ENCODE peak calls at places on chromosomes 12 and 14, in eight cellular contexts. H is A549, D is HepG2, X is endothelial cell of umbilical vein, F is HCT116, A is GM12878, O is K562, R is H1. K is an unnamed sample.

GRCh38 chr12:112537710-112538396 is 119.1 kb downstream of the PTPN11 start:
- DNase-seq in R (no peak), O (no peak), D (peak; percentile 56), X (no peak), H (peak; percentile 23), A (no peak), F (peak; percentile 26), K (peak; percentile 59)

GRCh38 chr12:122793685-122794106 is 19.3 kb downstream of the CCDC62 start:
- DNase-seq in H (peak; percentile 73), X (peak; percentile 75), R (no peak), A (no peak), O (peak; percentile 70), F (peak; percentile 52), D (peak; percentile 34), K (peak; percentile 80)

GRCh38 chr14:52706286-52706685 is 714 bp upstream of the PSMC6 start:
- DNase-seq in H (peak; percentile 20), R (no peak), X (peak; percentile 50), F (no peak), A (no peak), D (no peak), O (peak; percentile 31), K (peak; percentile 72)

GRCh38 chr14:92990456-92991430 is 67.8 kb downstream of the CHGA start:
- DNase-seq in F (no peak), R (no peak), D (no peak), X (no peak), O (no peak), H (no peak), A (no peak), K (no peak)

GRCh38 chr12:81143057-81143456 is 65.2 kb downstream of the ACSS3 start:
- DNase-seq in R (no peak), H (peak; percentile 9), O (no peak), X (no peak), D (peak; percentile 98), A (no peak), F (no peak), K (no peak)

GRCh38 chr14:104020471-104020870 is 65.0 kb upstream of the ASPG start:
- DNase-seq in X (no peak), O (no peak), D (no peak), A (no peak), R (no peak), F (no peak), H (no peak), K (no peak)

GRCh38 chr12:2341051-2341751 is 288.4 kb downstream of the CACNA1C start:
- DNase-seq in X (no peak), A (no peak), D (no peak), H (no peak), F (no peak), R (no peak), O (no peak), K (no peak)

GRCh38 chr12:120261951-120262851 is 3.3 kb downstream of the PXN start:
- DNase-seq in R (no peak), X (peak; percentile 47), O (peak; percentile 46), H (peak; percentile 74), F (peak; percentile 70), D (no peak), A (no peak), K (no peak)

GRCh38 chr12:19707948-19708409 is 268.7 kb downstream of the AEBP2 start:
- DNase-seq in R (no peak), X (no peak), F (peak; percentile 41), D (no peak), H (peak; percentile 39), A (no peak), O (peak; percentile 5), K (peak; percentile 46)

GRCh38 chr12:14938301-14938700 is at the start of gene ERP27:
- DNase-seq in R (no peak), X (no peak), D (no peak), F (no peak), H (no peak), A (no peak), O (no peak), K (no peak)

GRCh38 chr12:110349521-110350151 is 53.9 kb downstream of the ANAPC7 start:
- DNase-seq in F (no peak), O (no peak), R (no peak), D (no peak), X (no peak), H (no peak), A (no peak), K (peak; percentile 96)

GRCh38 chr14:68888025-68888850 is 90.9 kb downstream of the ACTN1 start:
- DNase-seq in H (no peak), A (no peak), X (no peak), D (no peak), R (no peak), F (no peak), O (no peak), K (no peak)

GRCh38 chr12:117484901-117485300 is 123.5 kb upstream of the NOS1 start:
- DNase-seq in F (no peak), O (no peak), A (no peak), R (no peak), H (no peak), X (no peak), D (no peak), K (no peak)

GRCh38 chr12:27261866-27262265 is 17.8 kb downstream of the STK38L start:
- DNase-seq in O (no peak), A (no peak), F (no peak), D (no peak), H (no peak), R (no peak), X (no peak), K (no peak)

GRCh38 chr12:123105427-123105826 is 45.5 kb downstream of the PITPNM2 start:
- DNase-seq in R (no peak), F (no peak), O (no peak), D (no peak), A (no peak), X (peak; percentile 70), H (no peak), K (no peak)

GRCh38 chr14:33454707-33455106 is 496.2 kb downstream of the EGLN3 start:
- DNase-seq in X (no peak), H (no peak), O (no peak), D (no peak), A (no peak), F (no peak), R (no peak), K (no peak)
- TF ChIP-seq CTCF in X (no peak), H (no peak), O (no peak), D (no peak), A (no peak), F (no peak), R (no peak), K (no peak)

GRCh38 chr12:53231859-53232640 is at the start of gene RARG:
- DNase-seq in F (no peak), H (peak; percentile 76), X (no peak), O (peak; percentile 75), A (no peak), D (no peak), R (peak; percentile 83), K (no peak)

GRCh38 chr12:53234236-53234635 is 2.2 kb upstream of the RARG start:
- DNase-seq in R (peak; percentile 82), X (no peak), F (no peak), D (no peak), A (no peak), H (no peak), O (peak; percentile 62), K (no peak)

GRCh38 chr12:53230971-53231858 is 794 bp downstream of the RARG start:
- DNase-seq in A (no peak), X (no peak), R (peak; percentile 56), F (no peak), H (no peak), D (no peak), O (no peak), K (no peak)

GRCh38 chr12:53233671-53234091 is 1.7 kb upstream of the RARG start:
- DNase-seq in X (no peak), R (no peak), H (no peak), F (no peak), O (no peak), A (no peak), D (no peak), K (no peak)

DNA sequence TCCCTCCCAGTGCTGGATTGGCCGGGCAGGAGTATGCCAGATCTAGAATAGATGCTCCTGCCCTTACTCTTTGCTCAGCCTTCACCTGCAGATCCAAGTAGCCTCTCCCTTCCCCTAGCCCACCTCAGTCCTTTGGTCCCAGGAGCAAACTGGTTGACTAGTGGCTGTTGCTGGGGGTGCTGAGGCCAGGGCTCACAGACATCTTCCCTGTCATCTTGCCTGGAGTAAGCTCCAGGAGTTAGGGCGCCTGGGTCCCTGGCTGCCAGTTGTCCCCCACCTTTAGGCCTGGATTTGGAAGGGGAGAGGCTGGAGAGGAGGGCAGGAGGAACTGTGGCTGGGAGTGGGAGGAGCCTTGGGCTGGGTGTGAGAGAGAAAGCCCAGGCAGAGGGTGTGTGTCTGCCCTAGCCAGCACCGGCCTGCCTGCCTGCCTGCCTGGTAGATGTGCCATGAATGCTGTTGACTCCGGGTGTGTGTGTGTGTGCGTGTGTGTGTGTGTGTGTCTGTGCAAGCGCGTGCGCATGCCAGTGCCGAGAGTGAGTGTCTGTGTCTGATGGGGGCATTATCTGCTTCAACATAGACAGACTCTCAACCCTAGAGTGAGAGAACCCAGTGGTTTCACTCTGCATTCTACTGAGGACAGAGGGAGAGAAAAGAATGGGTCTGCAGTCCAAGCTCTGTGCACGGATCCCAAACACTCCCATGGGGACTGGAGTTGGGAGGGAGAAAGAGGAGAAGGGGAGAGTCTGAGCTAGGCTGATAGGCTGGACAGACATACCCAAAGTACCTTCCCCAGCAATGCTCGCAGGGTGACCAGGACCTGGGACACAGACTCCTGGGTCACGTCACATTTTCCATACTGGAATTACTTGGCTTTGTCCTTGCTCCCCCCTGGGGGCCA is 881 bp upstream of the RARG start:
- DNase-seq in H (peak; percentile 47), O (peak; percentile 56), D (no peak), F (no peak), R (no peak), A (no peak), X (no peak), K (peak; percentile 33)
- TF ChIP-seq MAX in H (no peak), O (no peak), D (no peak), F (no peak), R (peak; percentile 14), A (no peak), X (no peak), K (no peak)

GRCh38 chr14:23351681-23352505 is 794 bp downstream of the SLC22A17 start:
- DNase-seq in D (no peak), F (no peak), O (peak; percentile 28), R (peak; percentile 75), X (no peak), A (no peak), H (no peak), K (no peak)

GRCh38 chr14:23356036-23356435 is 3.3 kb upstream of the SLC22A17 start:
- DNase-seq in A (no peak), H (no peak), R (no peak), O (no peak), F (no peak), D (no peak), X (no peak), K (no peak)

GRCh38 chr14:23354990-23355389 is 2.3 kb upstream of the SLC22A17 start:
- DNase-seq in X (no peak), F (no peak), A (no peak), H (no peak), O (no peak), D (no peak), R (no peak), K (no peak)

GRCh38 chr14:23353433-23353780 is 720 bp upstream of the SLC22A17 start:
- DNase-seq in X (no peak), F (no peak), O (no peak), H (no peak), R (no peak), D (no peak), A (no peak), K (no peak)

GRCh38 chr14:23352506-23353432 is at the start of gene SLC22A17:
- DNase-seq in F (peak; percentile 13), R (peak; percentile 86), A (no peak), H (peak; percentile 65), X (peak; percentile 59), D (peak; percentile 45), O (peak; percentile 32), K (no peak)
- TF ChIP-seq POLR2A in F (no peak), R (peak; percentile 91), A (no peak), H (peak; percentile 84), X (no peak), D (no peak), O (no peak), K (no peak)

GRCh38 chr12:7113389-7113871 is 4.4 kb upstream of the C1RL start:
- DNase-seq in A (no peak), H (peak; percentile 47), F (no peak), O (peak; percentile 39), R (peak; percentile 51), D (no peak), X (peak; percentile 43), K (peak; percentile 63)
- TF ChIP-seq CTCF in A (peak; percentile 84), H (peak; percentile 85), F (peak; percentile 74), O (peak; percentile 77), R (peak; percentile 70), D (peak; percentile 71), X (peak; percentile 85), K (peak; percentile 67)